ENCODE peak calls at places on chromosomes 16 and 17, in five cellular contexts. One of them, this sample, is unnamed.

GRCh38 chr16:72400257-72401078 is 228.5 kb upstream of the PMFBP1 start:
- DNase-seq in transverse colon: peak; percentile 24
- DNase-seq in lower leg skin: peak; percentile 25
- DNase-seq in activated effector memory CD4-positive, alpha-beta T cell treated with anti-CD3 and anti-CD28 coated beads, Interleukin-2, amount 50 U/mL, for 16 hours: no peak
- DNase-seq in MG63: no peak
- DNase-seq in this sample: no peak

GRCh38 chr16:60203525-60204124 is 1469.5 kb upstream of the GOT2 start:
- DNase-seq in transverse colon: no peak
- DNase-seq in lower leg skin: no peak
- DNase-seq in activated effector memory CD4-positive, alpha-beta T cell treated with anti-CD3 and anti-CD28 coated beads, Interleukin-2, amount 50 U/mL, for 16 hours: no peak
- DNase-seq in MG63: no peak
- DNase-seq in this sample: no peak

GRCh38 chr16:73565925-73566324 is 518.0 kb upstream of the ZFHX3 start:
- DNase-seq in transverse colon: no peak
- DNase-seq in lower leg skin: no peak
- DNase-seq in activated effector memory CD4-positive, alpha-beta T cell treated with anti-CD3 and anti-CD28 coated beads, Interleukin-2, amount 50 U/mL, for 16 hours: no peak
- DNase-seq in MG63: no peak
- DNase-seq in this sample: no peak

GRCh38 chr17:27807567-27808470 is 7.5 kb upstream of the NOS2 start:
- DNase-seq in transverse colon: peak; percentile 74
- DNase-seq in lower leg skin: no peak
- DNase-seq in activated effector memory CD4-positive, alpha-beta T cell treated with anti-CD3 and anti-CD28 coated beads, Interleukin-2, amount 50 U/mL, for 16 hours: peak; percentile 84
- DNase-seq in MG63: no peak
- DNase-seq in this sample: no peak

GRCh38 chr16:85245307-85246172 is 133.3 kb upstream of the CIBAR2 start:
- DNase-seq in transverse colon: peak; percentile 53
- DNase-seq in lower leg skin: no peak
- DNase-seq in activated effector memory CD4-positive, alpha-beta T cell treated with anti-CD3 and anti-CD28 coated beads, Interleukin-2, amount 50 U/mL, for 16 hours: peak; percentile 74
- DNase-seq in MG63: peak; percentile 62
- DNase-seq in this sample: no peak

GRCh38 chr16:4511441-4512082 is 27.0 kb downstream of the CDIP1 start:
- DNase-seq in transverse colon: peak; percentile 56
- DNase-seq in lower leg skin: no peak
- DNase-seq in activated effector memory CD4-positive, alpha-beta T cell treated with anti-CD3 and anti-CD28 coated beads, Interleukin-2, amount 50 U/mL, for 16 hours: no peak
- DNase-seq in MG63: peak; percentile 44
- DNase-seq in this sample: no peak

GRCh38 chr16:56353054-56353921 is 72.1 kb downstream of the AMFR start:
- DNase-seq in transverse colon: peak; percentile 6
- DNase-seq in lower leg skin: no peak
- DNase-seq in activated effector memory CD4-positive, alpha-beta T cell treated with anti-CD3 and anti-CD28 coated beads, Interleukin-2, amount 50 U/mL, for 16 hours: peak; percentile 54
- DNase-seq in MG63: no peak
- DNase-seq in this sample: peak; percentile 56

GRCh38 chr16:73171901-73172619 is 124.1 kb upstream of the ZFHX3 start:
- DNase-seq in transverse colon: no peak
- DNase-seq in lower leg skin: no peak
- DNase-seq in activated effector memory CD4-positive, alpha-beta T cell treated with anti-CD3 and anti-CD28 coated beads, Interleukin-2, amount 50 U/mL, for 16 hours: no peak
- DNase-seq in MG63: no peak
- DNase-seq in this sample: no peak

GRCh38 chr16:50496990-50497389 is 51.2 kb upstream of the NKD1 start:
- DNase-seq in transverse colon: no peak
- DNase-seq in lower leg skin: no peak
- DNase-seq in activated effector memory CD4-positive, alpha-beta T cell treated with anti-CD3 and anti-CD28 coated beads, Interleukin-2, amount 50 U/mL, for 16 hours: no peak
- DNase-seq in MG63: no peak
- DNase-seq in this sample: no peak

GRCh38 chr16:11299865-11300559 is 18.9 kb upstream of the PRM1 start:
- DNase-seq in transverse colon: no peak
- DNase-seq in lower leg skin: no peak
- DNase-seq in activated effector memory CD4-positive, alpha-beta T cell treated with anti-CD3 and anti-CD28 coated beads, Interleukin-2, amount 50 U/mL, for 16 hours: no peak
- DNase-seq in MG63: no peak
- DNase-seq in this sample: no peak

GRCh38 chr17:57915532-57915931 is 39.7 kb downstream of the CUEDC1 start:
- DNase-seq in transverse colon: no peak
- DNase-seq in lower leg skin: no peak
- DNase-seq in activated effector memory CD4-positive, alpha-beta T cell treated with anti-CD3 and anti-CD28 coated beads, Interleukin-2, amount 50 U/mL, for 16 hours: no peak
- DNase-seq in MG63: no peak
- DNase-seq in this sample: no peak

GRCh38 chr17:32780721-32781120 is 96.2 kb downstream of the MYO1D start:
- DNase-seq in transverse colon: no peak
- DNase-seq in lower leg skin: no peak
- DNase-seq in activated effector memory CD4-positive, alpha-beta T cell treated with anti-CD3 and anti-CD28 coated beads, Interleukin-2, amount 50 U/mL, for 16 hours: no peak
- DNase-seq in MG63: no peak
- DNase-seq in this sample: no peak

GRCh38 chr16:22250522-22250921 is 44.4 kb downstream of the EEF2K start:
- DNase-seq in transverse colon: no peak
- DNase-seq in lower leg skin: no peak
- DNase-seq in activated effector memory CD4-positive, alpha-beta T cell treated with anti-CD3 and anti-CD28 coated beads, Interleukin-2, amount 50 U/mL, for 16 hours: no peak
- DNase-seq in MG63: peak; percentile 18
- DNase-seq in this sample: no peak

GRCh38 chr17:11486726-11487310 is 111.5 kb upstream of the DNAH9 start:
- DNase-seq in transverse colon: no peak
- DNase-seq in lower leg skin: no peak
- DNase-seq in activated effector memory CD4-positive, alpha-beta T cell treated with anti-CD3 and anti-CD28 coated beads, Interleukin-2, amount 50 U/mL, for 16 hours: no peak
- DNase-seq in MG63: no peak
- DNase-seq in this sample: no peak

GRCh38 chr17:78129385-78130079 is 977 bp upstream of the TMC6 start:
- DNase-seq in transverse colon: peak; percentile 50
- DNase-seq in lower leg skin: no peak
- DNase-seq in activated effector memory CD4-positive, alpha-beta T cell treated with anti-CD3 and anti-CD28 coated beads, Interleukin-2, amount 50 U/mL, for 16 hours: peak; percentile 79
- DNase-seq in MG63: no peak
- DNase-seq in this sample: no peak

GRCh38 chr16:57245472-57246113 is 534 bp downstream of the ARL2BP start:
- DNase-seq in transverse colon: peak; percentile 57
- DNase-seq in lower leg skin: no peak
- DNase-seq in activated effector memory CD4-positive, alpha-beta T cell treated with anti-CD3 and anti-CD28 coated beads, Interleukin-2, amount 50 U/mL, for 16 hours: no peak
- DNase-seq in MG63: peak; percentile 62
- DNase-seq in this sample: peak; percentile 82

GRCh38 chr17:79804856-79805696 is 8.2 kb upstream of the CBX8 start:
- DNase-seq in transverse colon: no peak
- DNase-seq in lower leg skin: no peak
- DNase-seq in activated effector memory CD4-positive, alpha-beta T cell treated with anti-CD3 and anti-CD28 coated beads, Interleukin-2, amount 50 U/mL, for 16 hours: no peak
- DNase-seq in MG63: no peak
- DNase-seq in this sample: no peak

GRCh38 chr17:44987194-44987882 is 19.2 kb upstream of the C1QL1 start:
- DNase-seq in transverse colon: no peak
- DNase-seq in lower leg skin: no peak
- DNase-seq in activated effector memory CD4-positive, alpha-beta T cell treated with anti-CD3 and anti-CD28 coated beads, Interleukin-2, amount 50 U/mL, for 16 hours: no peak
- DNase-seq in MG63: no peak
- DNase-seq in this sample: no peak

GRCh38 chr17:31581491-31581890 is 190.0 kb downstream of the RAB11FIP4 start:
- DNase-seq in transverse colon: no peak
- DNase-seq in lower leg skin: no peak
- DNase-seq in activated effector memory CD4-positive, alpha-beta T cell treated with anti-CD3 and anti-CD28 coated beads, Interleukin-2, amount 50 U/mL, for 16 hours: no peak
- DNase-seq in MG63: peak; percentile 94
- DNase-seq in this sample: no peak

GRCh38 chr17:50903604-50904521 is 37.7 kb upstream of the TOB1 start:
- DNase-seq in transverse colon: no peak
- DNase-seq in lower leg skin: no peak
- DNase-seq in activated effector memory CD4-positive, alpha-beta T cell treated with anti-CD3 and anti-CD28 coated beads, Interleukin-2, amount 50 U/mL, for 16 hours: peak; percentile 76
- DNase-seq in MG63: peak; percentile 28
- DNase-seq in this sample: no peak

GRCh38 chr17:27635275-27635823 is 4.4 kb downstream of the LGALS9 start:
- DNase-seq in transverse colon: peak; percentile 57
- DNase-seq in lower leg skin: no peak
- DNase-seq in activated effector memory CD4-positive, alpha-beta T cell treated with anti-CD3 and anti-CD28 coated beads, Interleukin-2, amount 50 U/mL, for 16 hours: no peak
- DNase-seq in MG63: no peak
- DNase-seq in this sample: no peak